ENCODE peak calls at places on chromosome 15, in six cellular contexts. R, Z, E, A, V and D are unnamed samples. For H3K4me1 and H3K36me3, the result is how much of the 10 kb centered on the place peaks cover.

GRCh38 chr15:89885611-89886010 is 8.2 kb downstream of the AP3S2 start:
- DNase-seq in R (no peak), Z (no peak), E (no peak), A (no peak), V (no peak), D (no peak)

GRCh38 chr15:85314653-85315052 is 65.8 kb upstream of the AKAP13 start:
- DNase-seq in R (no peak), Z (no peak), E (no peak), A (no peak), V (no peak), D (no peak)

GRCh38 chr15:99123706-99124451 is 19.0 kb downstream of the SYNM start:
- DNase-seq in R (no peak), Z (peak), E (peak), A (peak), V (peak), D (no peak)

GRCh38 chr15:89917442-89918085 is 4.8 kb upstream of the ARPIN start:
- DNase-seq in R (no peak), Z (no peak), E (peak), A (no peak), V (peak), D (no peak)

GRCh38 chr15:84034831-84035753 is 200.5 kb upstream of the GOLGA6L4 start:
- DNase-seq in R (no peak), Z (no peak), E (no peak), A (peak), V (no peak), D (no peak)

GRCh38 chr15:70281811-70282307 is 184.1 kb upstream of the TLE3 start:
- DNase-seq in R (no peak), Z (no peak), E (no peak), A (peak), V (peak), D (no peak)

GRCh38 chr15:51314391-51315337 is 23.7 kb downstream of the CYP19A1 start:
- DNase-seq in R (no peak), Z (no peak), E (no peak), A (no peak), V (no peak), D (no peak)

GRCh38 chr15:101394056-101394630 is 95.4 kb downstream of the PCSK6 start:
- DNase-seq in R (no peak), Z (no peak), E (no peak), A (no peak), V (no peak), D (no peak)

GRCh38 chr15:55552926-55553325 is 35.2 kb downstream of the PYGO1 start:
- DNase-seq in R (no peak), Z (no peak), E (no peak), A (peak), V (no peak), D (no peak)

GRCh38 chr15:28919201-28919627 is 33.4 kb downstream of the APBA2 start:
- DNase-seq in R (no peak), Z (no peak), E (no peak), A (no peak), V (no peak), D (no peak)

GRCh38 chr15:63052961-63053698 is 10.6 kb downstream of the TPM1 start:
- DNase-seq in R (no peak), Z (peak), E (peak), A (peak), V (peak), D (no peak)

GRCh38 chr15:73331991-73332925 is 36.5 kb downstream of the HCN4 start:
- DNase-seq in R (no peak), Z (no peak), E (no peak), A (no peak), V (no peak), D (no peak)

GRCh38 chr15:80950291-80951078 is 39.1 kb downstream of the MESD start:
- DNase-seq in R (no peak), Z (no peak), E (no peak), A (no peak), V (no peak), D (no peak)

GRCh38 chr15:94367726-94368535 is 136.6 kb downstream of the MCTP2 start:
- DNase-seq in R (no peak), Z (no peak), E (no peak), A (no peak), V (no peak), D (no peak)

GRCh38 chr15:100959066-100960050 is 40.2 kb downstream of the LRRK1 start:
- DNase-seq in R (no peak), Z (no peak), E (no peak), A (peak), V (no peak), D (no peak)

GRCh38 chr15:96585634-96586386 is 255.3 kb downstream of the NR2F2 start:
- DNase-seq in R (no peak), Z (no peak), E (no peak), A (peak), V (no peak), D (no peak)

GRCh38 chr15:101118116-101118515 is 133.7 kb downstream of the CHSY1 start:
- DNase-seq in R (no peak), Z (no peak), E (no peak), A (no peak), V (no peak), D (no peak)

GRCh38 chr15:34039506-34040123 is 611 bp upstream of the AVEN start:
- DNase-seq in R (no peak), Z (no peak), E (no peak), A (peak), V (no peak), D (no peak)

GRCh38 chr15:44308415-44308814 is 19.9 kb downstream of the GOLM2 start:
- DNase-seq in R (no peak), Z (no peak), E (no peak), A (no peak), V (no peak), D (no peak)

GRCh38 chr15:31934821-31935220 is 95.5 kb upstream of the CHRNA7 start:
- DNase-seq in R (no peak), Z (no peak), E (no peak), A (no peak), V (no peak), D (no peak)

GRCh38 chr15:81480645-81481053 is 106.6 kb upstream of the TMC3 start:
- DNase-seq in R (no peak), Z (no peak), E (peak), A (peak), V (no peak), D (no peak)

GRCh38 chr15:28947241-28947674 is 61.5 kb downstream of the APBA2 start:
- DNase-seq in R (no peak), Z (no peak), E (no peak), A (no peak), V (peak), D (no peak)

GRCh38 chr15:95880630-95881029 is 449.9 kb upstream of the NR2F2 start:
- DNase-seq in R (no peak), Z (no peak), E (no peak), A (no peak), V (no peak), D (no peak)

GRCh38 chr15:25850154-25851111 is 12.7 kb downstream of the ATP10A start:
- DNase-seq in R (no peak), Z (peak), E (peak), A (peak), V (peak), D (peak)

GRCh38 chr15:25849431-25849921 is 13.7 kb downstream of the ATP10A start:
- DNase-seq in R (no peak), Z (peak), E (no peak), A (peak), V (no peak), D (no peak)

GRCh38 chr15:25852696-25853524 is 10.2 kb downstream of the ATP10A start:
- DNase-seq in R (no peak), Z (no peak), E (no peak), A (peak), V (no peak), D (no peak)

GRCh38 chr15:25848769-25849430 is 14.2 kb downstream of the ATP10A start:
- DNase-seq in R (no peak), Z (no peak), E (no peak), A (no peak), V (no peak), D (no peak)

DNA sequence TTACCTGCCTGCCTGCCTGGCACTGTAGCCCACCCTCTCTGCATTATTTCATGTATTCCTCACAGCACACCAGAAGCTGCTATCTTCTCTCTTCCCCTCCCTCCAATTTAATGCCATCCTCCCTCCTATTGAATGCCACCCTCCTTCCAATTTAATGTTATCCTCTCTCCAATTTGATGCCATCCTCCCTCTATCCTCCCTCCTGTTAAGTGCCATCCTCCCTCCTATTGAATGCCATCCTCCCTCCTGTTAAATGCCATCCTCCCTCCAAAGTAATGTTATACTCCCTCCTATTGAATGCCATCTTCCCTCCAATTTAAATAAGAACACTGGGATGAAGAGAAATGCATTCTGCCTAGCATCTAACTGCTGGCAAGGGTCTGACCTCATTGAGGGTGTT is 11.1 kb downstream of the ATP10A start:
- DNase-seq in R (no peak), Z (no peak), E (no peak), A (no peak), V (no peak), D (no peak)
- H3K4me1 ChIP-seq in R (under half), Z (under half), E (under half), A (under half), V (under half), D (half or more)

DNA sequence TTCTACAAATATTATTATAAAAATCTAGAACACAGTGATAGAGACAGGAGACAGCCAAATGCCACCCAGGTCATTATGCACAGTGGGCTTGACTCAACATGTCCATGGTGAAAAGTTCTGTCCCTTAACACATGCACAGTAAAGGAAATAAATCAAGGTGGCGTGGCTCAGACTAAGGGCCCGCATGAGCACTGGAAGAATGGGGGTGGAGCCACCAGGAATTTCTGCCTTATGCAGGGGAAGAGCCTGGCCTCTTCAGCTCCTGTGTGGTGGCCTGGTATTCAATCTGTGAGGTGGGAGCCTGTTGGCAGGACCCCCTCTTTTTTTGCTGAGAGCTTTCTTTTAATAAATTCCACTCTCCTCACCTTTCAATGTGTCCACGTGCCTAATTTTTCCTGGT is 17.2 kb upstream of the SPG21 start:
- DNase-seq in R (no peak), Z (no peak), E (no peak), A (no peak), V (no peak), D (no peak)
- H3K36me3 ChIP-seq in R (half or more), Z (under half), E (under half), A (under half), V (under half), D (under half)

GRCh38 chr15:74377831-74378766 is 10.7 kb upstream of the CYP11A1 start:
- DNase-seq in R (no peak), Z (no peak), E (no peak), A (no peak), V (no peak), D (no peak)
- H3K27ac ChIP-seq in R (no peak), Z (no peak), E (no peak), A (no peak), V (no peak), D (no peak)

GRCh38 chr15:57353317-57353804 is 22.9 kb upstream of the CGNL1 start:
- DNase-seq in R (no peak), Z (no peak), E (no peak), A (no peak), V (no peak), D (no peak)

GRCh38 chr15:57356178-57356577 is 20.1 kb upstream of the CGNL1 start:
- DNase-seq in R (no peak), Z (no peak), E (no peak), A (no peak), V (no peak), D (no peak)

GRCh38 chr15:57355259-57355658 is 21.0 kb upstream of the CGNL1 start:
- DNase-seq in R (no peak), Z (no peak), E (no peak), A (no peak), V (no peak), D (no peak)

GRCh38 chr15:57352535-57353316 is 23.6 kb upstream of the CGNL1 start:
- DNase-seq in R (no peak), Z (no peak), E (no peak), A (no peak), V (no peak), D (no peak)

DNA sequence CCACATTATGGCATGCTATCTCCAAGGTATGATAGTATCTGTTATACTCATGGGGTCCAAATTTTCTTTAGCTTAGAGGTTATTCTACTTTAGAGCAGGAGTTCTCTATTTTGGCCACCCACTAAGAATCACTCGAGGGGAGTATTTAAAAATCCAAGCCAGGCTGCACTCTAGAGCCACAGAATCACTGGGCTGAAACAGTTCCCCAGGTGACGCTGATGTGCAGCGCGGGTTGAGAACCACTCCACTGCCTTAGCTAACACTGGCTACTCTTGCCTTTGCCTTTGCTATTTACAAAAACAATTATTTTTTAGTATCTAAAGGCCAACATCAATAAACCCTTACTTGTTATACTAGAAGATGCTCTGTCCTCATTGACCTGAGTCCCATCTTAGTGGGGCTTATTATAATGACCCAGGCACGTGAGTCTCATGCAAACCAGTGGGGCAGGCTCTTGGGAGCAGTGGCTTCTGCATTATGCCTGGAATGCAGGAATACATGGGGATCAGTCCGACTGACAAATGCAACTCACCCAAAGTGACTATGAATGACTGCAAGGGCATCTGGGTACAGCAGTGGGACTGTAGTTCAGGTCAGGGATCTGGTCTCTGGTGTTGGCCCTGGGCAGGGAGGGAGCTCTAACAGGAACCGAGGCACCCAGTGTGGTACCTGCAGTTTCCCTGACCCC is 21.7 kb upstream of the CGNL1 start:
- DNase-seq in R (no peak), Z (no peak), E (no peak), A (no peak), V (no peak), D (no peak)
- H3K4me1 ChIP-seq in R (under half), Z (under half), E (under half), A (under half), V (under half), D (under half)

GRCh38 chr15:57015897-57016296 is 97.5 kb downstream of the TCF12 start:
- DNase-seq in R (no peak), Z (no peak), E (no peak), A (no peak), V (no peak), D (no peak)
- H3K36me3 ChIP-seq in R (under half), Z (under half), E (under half), A (under half), V (under half), D (under half)

DNA sequence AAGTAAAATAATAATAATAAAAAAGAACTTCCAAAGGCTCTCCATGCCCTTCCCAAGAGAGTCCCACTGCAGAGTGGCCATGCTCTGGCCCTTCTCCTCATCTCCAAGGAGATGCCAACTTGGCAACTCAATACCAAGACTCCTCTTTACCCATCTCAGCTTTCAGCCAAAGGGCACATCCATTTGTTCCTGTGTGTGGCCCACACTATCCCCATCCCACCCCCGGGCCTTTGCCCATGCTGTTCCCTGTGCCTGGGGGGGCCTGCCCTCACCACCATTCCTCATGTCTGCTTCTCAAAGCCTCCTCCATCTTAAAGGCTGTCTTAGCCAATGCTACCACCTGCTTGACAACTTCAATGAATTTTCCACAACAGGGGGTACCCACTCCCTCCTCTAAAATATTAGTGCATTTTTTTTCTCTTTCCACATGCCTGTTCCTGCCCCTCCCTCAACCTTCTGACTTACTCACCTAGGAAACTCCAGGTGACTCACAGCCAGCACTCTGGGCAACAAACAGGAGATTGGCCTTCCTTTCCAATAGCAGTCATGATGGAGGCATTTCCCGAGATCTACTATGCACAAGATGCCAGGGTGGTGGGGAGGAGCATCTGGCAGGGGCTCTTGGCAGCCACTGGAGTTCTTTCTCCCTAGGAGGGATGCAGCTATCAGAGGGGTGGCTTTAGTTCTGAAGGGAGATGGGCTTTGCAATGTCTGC is 109.4 kb upstream of the SMAD3 start:
- DNase-seq in R (no peak), Z (no peak), E (no peak), A (peak), V (no peak), D (no peak)
- H3K27ac ChIP-seq in R (peak), Z (no peak), E (no peak), A (no peak), V (no peak), D (no peak)

DNA sequence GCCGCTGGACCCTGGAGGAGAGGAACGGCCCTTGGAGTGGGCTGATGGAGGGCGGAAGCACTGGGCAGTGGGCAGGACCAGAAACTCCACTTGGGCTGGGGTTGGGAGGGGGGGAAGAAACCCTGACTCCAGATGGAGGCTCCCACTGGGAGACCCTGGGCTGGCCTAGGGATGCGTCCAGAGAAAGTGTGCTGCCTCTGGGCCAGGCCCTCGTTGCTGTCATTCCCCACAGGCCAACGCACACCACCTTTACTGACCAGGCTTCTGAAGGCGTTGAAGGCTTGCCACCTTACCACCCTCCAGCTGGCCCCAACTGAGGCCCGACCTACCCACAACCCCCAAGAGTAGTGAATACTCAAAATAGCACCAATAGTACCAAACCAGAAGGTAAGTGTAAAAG is 8.4 kb upstream of the ITPKA start:
- DNase-seq in R (no peak), Z (no peak), E (no peak), A (no peak), V (no peak), D (no peak)
- H3K4me1 ChIP-seq in R (under half), Z (under half), E (under half), A (under half), V (under half), D (under half)

GRCh38 chr15:60356832-60357231 is 41.0 kb downstream of the ANXA2 start:
- DNase-seq in R (no peak), Z (no peak), E (no peak), A (no peak), V (no peak), D (no peak)
- H3K36me3 ChIP-seq in R (half or more), Z (under half), E (under half), A (under half), V (half or more), D (half or more)

GRCh38 chr15:68621535-68621934 is 42.7 kb downstream of the CORO2B start:
- DNase-seq in R (no peak), Z (no peak), E (no peak), A (no peak), V (no peak), D (no peak)
- H3K27ac ChIP-seq in R (peak), Z (peak), E (no peak), A (no peak), V (no peak), D (no peak)

GRCh38 chr15:74832826-74833225 is 6.4 kb downstream of the CPLX3 start:
- DNase-seq in R (no peak), Z (no peak), E (no peak), A (no peak), V (no peak), D (no peak)

GRCh38 chr15:74829500-74829899 is 3.1 kb downstream of the CPLX3 start:
- DNase-seq in R (no peak), Z (no peak), E (no peak), A (no peak), V (no peak), D (no peak)

GRCh38 chr15:74829991-74830390 is 3.6 kb downstream of the CPLX3 start:
- DNase-seq in R (no peak), Z (no peak), E (no peak), A (no peak), V (no peak), D (no peak)

GRCh38 chr15:74831813-74832495 is 5.5 kb downstream of the CPLX3 start:
- DNase-seq in R (no peak), Z (no peak), E (peak), A (no peak), V (peak), D (no peak)

DNA sequence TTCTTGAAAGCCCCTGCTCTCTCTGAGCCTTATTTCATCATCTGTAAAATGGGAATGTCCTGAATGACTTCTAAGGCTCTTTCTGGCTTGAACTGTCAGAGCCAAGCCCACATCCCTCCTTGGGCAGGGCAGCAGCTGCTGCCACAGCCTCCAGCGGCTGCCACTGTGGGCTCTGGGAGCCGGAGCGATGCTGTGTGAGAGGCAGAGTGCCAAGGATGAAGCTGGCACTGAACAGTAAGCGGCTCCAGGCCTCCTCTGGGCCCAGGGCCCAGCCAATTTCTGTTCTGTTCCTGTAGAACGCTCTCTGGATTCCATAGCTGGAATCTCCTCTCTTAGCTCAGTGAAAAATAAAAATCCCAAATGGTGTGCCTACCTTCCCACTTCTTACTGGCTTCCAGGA is 4.4 kb downstream of the CPLX3 start:
- DNase-seq in R (no peak), Z (no peak), E (no peak), A (no peak), V (no peak), D (no peak)
- H3K4me1 ChIP-seq in R (under half), Z (under half), E (under half), A (under half), V (under half), D (under half)